ENCODE peak calls at places on chromosomes 13 and 19, in ten cellular contexts. M is AG10803, Y is fibroblast of pulmonary artery, L is hepatocyte, D is uterus, H is heart left ventricle, X is B cell, V is psoas muscle, J is AG04450, S is cardiac muscle cell. U is an unnamed sample.

GRCh38 chr19:33022472-33023116 is 42.1 kb downstream of the RHPN2 start:
- DNase-seq in D (no peak), M (no peak), L (no peak), J (no peak), S (no peak), V (no peak), Y (no peak), X (no peak), H (no peak), U (no peak)

GRCh38 chr13:66483712-66484111 is 746.4 kb downstream of the PCDH9 start:
- DNase-seq in J (no peak), L (no peak), S (no peak), D (no peak), Y (no peak), V (no peak), X (no peak), M (no peak), H (no peak), U (no peak)

GRCh38 chr13:48126944-48127814 is 32.3 kb upstream of the MED4 start:
- DNase-seq in V (peak; percentile 85), X (peak; percentile 46), Y (peak; percentile 87), J (no peak), D (peak; percentile 57), L (peak; percentile 76), M (peak; percentile 76), H (peak; percentile 53), S (peak; percentile 86), U (no peak)

GRCh38 chr13:101398191-101398590 is 18.1 kb downstream of the NALCN start:
- DNase-seq in M (peak; percentile 66), H (no peak), S (no peak), J (peak; percentile 20), X (no peak), L (no peak), Y (peak; percentile 10), V (no peak), D (no peak), U (no peak)

GRCh38 chr13:35695411-35695810 is 218.9 kb upstream of the MAB21L1 start:
- DNase-seq in S (no peak), Y (no peak), H (no peak), M (peak; percentile 51), J (no peak), V (no peak), X (no peak), L (no peak), D (no peak), U (no peak)

GRCh38 chr19:1252818-1253513 is 4.6 kb downstream of the MIDN start:
- DNase-seq in H (peak; percentile 96), D (peak; percentile 96), L (peak; percentile 95), X (peak; percentile 93), Y (peak; percentile 98), M (peak; percentile 99), V (peak; percentile 94), S (peak; percentile 99), J (peak; percentile 92), U (no peak)

GRCh38 chr13:74129500-74130144 is 4.6 kb downstream of the KLF12 start:
- DNase-seq in X (no peak), J (no peak), M (peak; percentile 56), H (peak; percentile 29), V (no peak), S (no peak), L (no peak), D (no peak), Y (no peak), U (no peak)

GRCh38 chr13:100881291-100881864 is 206.8 kb upstream of the TMTC4 start:
- DNase-seq in D (no peak), H (no peak), V (no peak), X (no peak), M (peak; percentile 71), S (no peak), J (no peak), L (no peak), Y (peak; percentile 7), U (no peak)

GRCh38 chr19:42068756-42069571 is 1.0 kb downstream of the GRIK5 start:
- DNase-seq in Y (no peak), J (no peak), L (no peak), V (no peak), D (no peak), H (no peak), M (no peak), S (no peak), X (no peak), U (no peak)

GRCh38 chr19:1019980-1020867 is 699 bp downstream of the TMEM259 start:
- DNase-seq in Y (no peak), X (no peak), D (peak; percentile 56), L (no peak), H (peak; percentile 32), M (no peak), V (peak; percentile 79), J (no peak), S (no peak), U (no peak)

GRCh38 chr19:46537136-46538097 is 41.8 kb upstream of the PNMA8B start:
- DNase-seq in Y (peak; percentile 61), L (peak; percentile 59), V (peak; percentile 70), X (no peak), M (peak; percentile 36), H (no peak), D (no peak), S (peak; percentile 62), J (no peak), U (no peak)

GRCh38 chr13:48559638-48560320 is 26.9 kb upstream of the RCBTB2 start:
- DNase-seq in L (no peak), S (peak; percentile 41), J (no peak), D (no peak), X (no peak), V (no peak), M (peak; percentile 23), H (no peak), Y (peak; percentile 55), U (no peak)

DNA sequence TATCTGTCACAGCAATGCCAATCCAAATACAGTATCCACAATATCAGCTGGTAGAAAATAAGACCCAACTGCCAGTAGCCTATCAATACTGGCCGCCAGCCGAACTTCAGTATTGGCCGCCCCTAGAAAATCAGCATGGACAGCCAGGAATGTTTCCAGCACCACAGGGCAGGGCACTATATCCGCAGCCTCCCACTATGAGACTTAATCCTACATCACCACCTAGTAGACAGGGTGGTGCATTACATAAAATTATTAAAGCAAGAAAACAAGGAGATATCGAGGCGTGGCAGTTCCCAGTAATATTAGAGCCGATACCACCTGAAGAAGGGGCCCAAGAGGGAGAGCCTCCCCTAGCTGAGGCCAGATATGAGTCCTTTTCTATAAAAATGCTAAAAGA is 111.3 kb downstream of the ZNF486 start:
- DNase-seq in J (no peak), D (peak; percentile 22), V (no peak), M (no peak), H (no peak), L (peak; percentile 39), Y (no peak), S (no peak), X (peak; percentile 49), U (no peak)
- TF ChIP-seq CTCF in J (no peak), D (peak; percentile 33), V (no peak), M (no peak), H (peak; percentile 27), L (peak; percentile 42), Y (no peak), S (no peak), X (peak; percentile 74), U (no peak)

DNA sequence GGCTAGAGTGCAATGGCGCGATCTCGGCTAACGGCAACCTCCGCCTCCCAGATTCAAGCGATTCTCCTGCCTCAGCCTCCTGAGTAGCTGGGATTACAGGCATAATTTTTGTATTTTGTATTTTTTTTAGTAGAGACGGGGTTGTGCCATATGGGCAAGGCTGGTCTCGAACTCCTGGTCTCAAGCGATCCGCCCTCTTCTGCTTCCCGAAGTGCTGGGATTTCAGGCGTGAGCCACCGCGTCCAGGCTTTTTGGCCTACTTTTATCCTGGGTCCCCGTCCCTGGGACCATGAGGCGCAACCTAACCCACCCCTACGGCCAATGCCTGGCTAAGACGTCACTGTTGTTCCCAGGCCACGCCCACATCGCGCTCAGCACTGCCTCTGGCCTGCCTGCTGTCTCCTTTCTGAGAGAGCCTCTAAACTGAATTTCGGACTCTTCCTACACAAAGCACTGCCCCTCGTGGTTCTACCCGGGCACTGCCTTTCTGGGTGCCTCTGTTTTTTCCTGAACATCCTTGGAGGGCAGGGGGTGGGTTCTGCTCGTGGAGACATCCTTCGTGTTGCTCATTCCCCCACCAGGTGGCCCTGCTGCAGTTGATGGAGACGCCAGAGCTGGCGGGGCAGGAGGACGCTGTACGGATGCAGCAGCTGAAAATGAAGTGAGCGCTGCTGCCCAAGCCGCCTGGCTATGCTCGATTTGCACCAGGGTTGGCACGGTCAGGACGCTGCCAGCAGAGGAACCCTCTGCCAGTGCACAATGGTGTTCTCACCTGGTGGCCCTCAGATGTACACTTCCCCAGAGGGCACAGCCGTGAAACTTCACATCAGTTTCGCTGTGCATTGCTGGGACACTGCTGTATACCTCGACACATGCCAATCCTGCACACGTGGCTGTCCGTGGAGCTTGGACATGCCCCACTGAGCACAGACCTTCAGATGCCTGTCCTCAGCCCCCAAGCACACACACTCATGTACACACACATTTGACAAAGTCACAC is 2.0 kb downstream of the REX1BD start:
- DNase-seq in S (peak; percentile 70), D (no peak), X (no peak), V (peak; percentile 87), J (no peak), M (peak; percentile 18), H (peak; percentile 51), L (peak; percentile 79), Y (peak; percentile 61), U (peak; percentile 73)
- TF ChIP-seq CTCF in S (peak; percentile 39), D (no peak), X (no peak), V (peak; percentile 18), J (peak; percentile 27), M (peak; percentile 19), H (no peak), L (peak; percentile 50), Y (peak; percentile 33), U (peak; percentile 2)

GRCh38 chr19:2460245-2460644 is 3.5 kb upstream of the LMNB2 start:
- DNase-seq in H (no peak), V (no peak), D (no peak), J (no peak), X (no peak), M (no peak), Y (no peak), S (no peak), L (no peak), U (no peak)

GRCh38 chr19:2464389-2464788 is 7.6 kb upstream of the LMNB2 start:
- DNase-seq in Y (no peak), X (no peak), S (peak; percentile 10), M (no peak), H (no peak), L (no peak), J (no peak), D (no peak), V (no peak), U (no peak)

GRCh38 chr19:2458054-2458453 is 1.3 kb upstream of the LMNB2 start:
- DNase-seq in X (no peak), L (no peak), V (no peak), Y (no peak), J (no peak), H (no peak), D (no peak), S (no peak), M (no peak), U (no peak)

GRCh38 chr19:2462635-2463421 is 6.1 kb upstream of the LMNB2 start:
- DNase-seq in J (peak; percentile 86), D (peak; percentile 90), M (peak; percentile 99), X (no peak), H (peak; percentile 91), L (peak; percentile 95), Y (peak; percentile 96), V (peak; percentile 92), S (peak; percentile 98), U (peak; percentile 58)

GRCh38 chr19:2461751-2462634 is 5.2 kb upstream of the LMNB2 start:
- DNase-seq in J (no peak), M (peak; percentile 50), Y (peak; percentile 55), V (peak; percentile 70), X (peak; percentile 50), L (peak; percentile 61), D (no peak), S (peak; percentile 71), H (peak; percentile 64), U (peak; percentile 68)
- TF ChIP-seq CTCF in J (peak; percentile 25), M (peak; percentile 39), Y (peak; percentile 20), V (no peak), X (no peak), L (no peak), D (no peak), S (peak; percentile 18), H (no peak), U (no peak)

GRCh38 chr13:37065893-37066526 is 6.5 kb upstream of the SUPT20H start:
- DNase-seq in Y (no peak), L (no peak), V (no peak), H (no peak), X (no peak), J (no peak), S (no peak), M (no peak), D (no peak), U (no peak)
- TF ChIP-seq CTCF in Y (no peak), L (no peak), V (no peak), H (no peak), X (no peak), J (no peak), S (no peak), M (no peak), D (no peak), U (no peak)